ENCODE peak calls at places on chromosomes 3 and 15, in four cellular contexts. Y is neuronal stem cell, W is SK-N-SH, Z is MM.1S. G is an unnamed sample.
A peak's percentile ranks its signal among the peaks of the same experiment; 100 is the strongest.

GRCh38 chr3:52182203-52182602 is 15.8 kb upstream of the ALAS1 start:
- DNase-seq in Y (no peak), W (no peak), Z (no peak), G (no peak)

GRCh38 chr3:108757404-108757982 is at the start of gene RETNLB:
- DNase-seq in Y (no peak), W (no peak), Z (no peak), G (peak; percentile 84)

GRCh38 chr3:11898611-11899325 is 52.1 kb upstream of the TAMM41 start:
- DNase-seq in Y (no peak), W (no peak), Z (no peak), G (no peak)

GRCh38 chr3:139830817-139831216 is 104.2 kb upstream of the CLSTN2 start:
- DNase-seq in Y (peak; percentile 20), W (peak; percentile 76), Z (no peak), G (no peak)

GRCh38 chr3:127091376-127091775 is 101.6 kb upstream of the PRR23E start:
- DNase-seq in Y (no peak), W (no peak), Z (no peak), G (peak; percentile 68)

GRCh38 chr3:19885468-19885867 is 48.5 kb downstream of the EFHB start:
- DNase-seq in Y (peak; percentile 6), W (peak; percentile 26), Z (peak; percentile 43), G (no peak)

GRCh38 chr15:43541785-43542184 is 24.4 kb downstream of the MAP1A start:
- DNase-seq in Y (no peak), W (no peak), Z (no peak), G (no peak)

GRCh38 chr3:40810813-40811212 is 286.1 kb downstream of the ZNF621 start:
- DNase-seq in Y (no peak), W (no peak), Z (no peak), G (no peak)

GRCh38 chr15:66411190-66411589 is 24.5 kb downstream of the MAP2K1 start:
- DNase-seq in Y (no peak), W (no peak), Z (no peak), G (peak; percentile 73)

GRCh38 chr3:31532587-31533168 is at the start of gene STT3B:
- DNase-seq in Y (no peak), W (peak; percentile 79), Z (peak; percentile 81), G (peak; percentile 90)

GRCh38 chr15:49270541-49271421 is 100.7 kb downstream of the GALK2 start:
- DNase-seq in Y (peak; percentile 2), W (no peak), Z (no peak), G (no peak)

GRCh38 chr3:114519415-114519814 is 225.6 kb downstream of the TIGIT start:
- DNase-seq in Y (peak; percentile 47), W (peak; percentile 6), Z (no peak), G (no peak)

DNA sequence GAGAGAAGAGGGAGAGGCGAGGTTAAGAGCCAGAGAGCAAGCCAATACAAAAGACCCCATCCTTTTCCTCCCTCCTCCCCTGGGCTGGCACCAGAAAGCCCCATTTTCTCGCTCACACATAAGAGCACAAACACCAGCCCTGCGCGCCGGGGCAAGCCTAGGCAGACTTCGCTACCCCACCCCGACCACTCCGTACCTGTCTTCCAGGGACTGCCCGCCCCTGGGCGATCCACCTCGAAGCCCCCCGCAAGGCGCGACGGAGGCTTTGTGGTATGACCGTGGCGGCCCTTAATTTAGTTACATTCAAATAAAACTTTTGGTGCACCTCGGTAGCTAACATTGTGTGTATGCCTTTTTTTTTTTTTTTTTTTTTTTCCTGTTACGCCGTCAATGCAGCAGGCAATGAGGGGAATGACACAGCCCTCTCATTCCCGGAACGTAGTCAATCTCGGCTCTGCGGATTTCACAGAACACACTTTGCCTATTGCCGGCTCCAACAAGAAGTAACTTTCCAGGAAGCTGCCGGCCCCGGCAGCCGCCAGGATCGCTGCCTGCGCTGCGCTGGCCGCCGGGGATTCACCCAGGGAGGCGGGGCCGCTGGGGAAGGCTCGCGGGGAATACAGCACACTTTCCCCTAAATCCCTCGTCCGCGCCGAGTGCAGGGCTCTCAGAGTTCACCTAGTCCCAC is 7.7 kb downstream of the BCL6 start:
- DNase-seq in Y (no peak), W (peak; percentile 41), Z (no peak), G (peak; percentile 62)
- H3K9ac ChIP-seq in Y (no peak overlapping the region), W (peak overlapping the region; percentile 93), Z (peak overlapping the region; percentile 5), G (peak overlapping the region; percentile 99)

GRCh38 chr3:179036226-179036625 is 35.4 kb downstream of the ZMAT3 start:
- DNase-seq in Y (no peak), W (no peak), Z (no peak), G (no peak)

GRCh38 chr3:179035232-179035631 is 36.4 kb downstream of the ZMAT3 start:
- DNase-seq in Y (no peak), W (no peak), Z (no peak), G (no peak)

GRCh38 chr3:179037361-179037760 is 34.2 kb downstream of the ZMAT3 start:
- DNase-seq in Y (no peak), W (no peak), Z (no peak), G (peak; percentile 90)

GRCh38 chr3:179036626-179037300 is 34.8 kb downstream of the ZMAT3 start:
- DNase-seq in Y (no peak), W (no peak), Z (no peak), G (no peak)

GRCh38 chr3:179038216-179038898 is 33.3 kb downstream of the ZMAT3 start:
- DNase-seq in Y (no peak), W (no peak), Z (no peak), G (no peak)
- H2AFZ ChIP-seq in Y (no peak overlapping the region), W (no peak overlapping the region), Z (no peak overlapping the region), G (peak overlapping the region; percentile 74)

GRCh38 chr15:74489518-74490338 is 28.8 kb upstream of the UBL7 start:
- DNase-seq in Y (peak; percentile 57), W (peak; percentile 88), Z (peak; percentile 73), G (peak; percentile 87)
- H3K4me3 ChIP-seq in Y (no peak overlapping the region), W (no peak overlapping the region), Z (no peak overlapping the region), G (peak overlapping the region; percentile 54)

DNA sequence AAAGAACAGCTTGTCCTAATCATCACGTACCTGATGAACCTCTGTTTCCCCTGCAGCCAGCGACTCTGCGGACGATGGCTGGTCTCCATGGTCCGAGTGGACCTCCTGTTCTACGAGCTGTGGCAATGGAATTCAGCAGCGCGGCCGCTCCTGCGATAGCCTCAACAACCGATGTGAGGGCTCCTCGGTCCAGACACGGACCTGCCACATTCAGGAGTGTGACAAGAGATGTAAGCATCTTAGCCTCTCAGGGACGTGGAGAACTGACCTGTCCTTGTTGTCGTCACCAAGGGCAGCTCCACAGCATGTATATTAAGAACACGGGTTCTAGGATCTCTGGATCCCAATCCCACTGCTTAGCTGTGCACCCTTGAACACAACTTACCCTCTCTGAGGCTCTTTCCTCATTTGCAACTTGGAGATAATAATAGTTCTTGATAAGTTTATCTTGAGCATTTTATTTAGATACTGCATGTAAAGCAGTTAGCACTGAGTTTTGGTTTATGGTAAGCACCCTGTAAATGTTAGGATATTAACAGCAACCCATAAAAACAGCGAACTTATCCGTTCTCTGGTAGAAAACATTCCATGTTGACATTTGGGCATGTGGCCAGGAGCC is 6.5 kb downstream of the THBS1 start:
- DNase-seq in Y (no peak), W (no peak), Z (no peak), G (no peak)
- H3K9ac ChIP-seq in Y (no peak overlapping the region), W (no peak overlapping the region), Z (no peak overlapping the region), G (no peak overlapping the region)

GRCh38 chr3:112357888-112358287 is 24.9 kb downstream of the CD200 start:
- DNase-seq in Y (no peak), W (no peak), Z (no peak), G (no peak)
- H2AFZ ChIP-seq in Y (no peak overlapping the region), W (no peak overlapping the region), Z (no peak overlapping the region), G (no peak overlapping the region)

DNA sequence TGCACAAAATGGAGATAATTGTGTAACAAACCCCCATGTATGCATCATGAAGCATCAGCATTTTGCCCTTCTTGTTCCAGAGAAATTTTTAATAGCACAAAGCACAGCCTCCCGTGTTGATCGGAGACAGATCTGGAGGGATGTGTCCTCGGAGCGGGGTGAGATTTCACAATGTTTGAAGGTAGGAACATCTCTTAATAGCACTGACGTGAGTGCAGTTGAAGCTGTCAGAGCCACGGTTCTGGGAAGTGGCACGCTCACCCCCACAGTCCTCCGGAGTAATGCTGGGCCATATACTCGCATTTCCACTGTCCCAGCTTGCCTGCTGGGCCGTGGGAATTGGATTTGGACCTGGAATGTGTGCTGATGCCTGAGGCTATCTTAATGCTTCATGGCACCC is 24.1 kb downstream of the ARPP21 start:
- DNase-seq in Y (no peak), W (no peak), Z (no peak), G (peak; percentile 66)
- H3K4me3 ChIP-seq in Y (no peak overlapping the region), W (no peak overlapping the region), Z (no peak overlapping the region), G (no peak overlapping the region)

DNA sequence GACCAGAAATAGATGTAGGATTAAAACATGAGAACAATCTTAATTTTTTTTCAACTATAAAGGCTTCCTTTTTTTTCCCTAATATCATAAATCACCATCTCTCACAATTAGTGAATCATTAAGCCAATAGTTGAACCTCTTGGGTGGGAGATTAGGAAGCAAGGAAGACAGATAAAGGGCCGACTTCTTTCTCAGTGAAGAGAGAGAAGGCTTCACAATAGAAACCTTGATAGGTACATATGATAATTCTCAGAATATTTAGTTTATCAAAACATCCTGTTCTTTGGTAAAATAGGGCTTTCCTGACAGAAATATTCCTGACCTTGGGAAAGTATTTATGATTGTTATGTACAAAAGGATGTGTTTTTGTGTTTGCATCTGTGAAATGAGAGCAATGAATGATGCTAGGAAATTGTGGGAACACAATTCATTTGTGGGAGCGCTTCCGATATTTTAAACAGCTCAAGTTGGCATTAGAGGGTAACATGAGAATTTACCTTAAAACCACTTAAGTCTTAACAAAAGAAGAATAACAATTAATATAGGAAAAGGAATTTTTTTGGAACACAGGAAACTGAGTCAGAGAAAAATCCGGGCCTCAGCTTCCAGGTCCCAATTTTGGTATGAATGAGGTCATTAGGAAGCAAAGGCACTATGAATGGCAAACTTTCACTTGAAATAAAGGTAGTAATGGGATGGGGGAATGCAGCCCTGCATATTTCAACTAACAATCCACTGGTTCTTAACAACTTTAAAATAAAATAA is 263.2 kb upstream of the TGFBR2 start:
- DNase-seq in Y (no peak), W (no peak), Z (no peak), G (no peak)
- H3K9ac ChIP-seq in Y (no peak overlapping the region), W (peak overlapping the region; percentile 40), Z (no peak overlapping the region), G (no peak overlapping the region)

GRCh38 chr3:46627078-46627477 is 14.8 kb downstream of the FAM240A start:
- DNase-seq in Y (no peak), W (no peak), Z (no peak), G (no peak)

GRCh38 chr3:46632792-46633191 is 20.5 kb downstream of the FAM240A start:
- DNase-seq in Y (no peak), W (no peak), Z (no peak), G (no peak)

GRCh38 chr3:46628980-46629379 is 16.7 kb downstream of the FAM240A start:
- DNase-seq in Y (no peak), W (no peak), Z (no peak), G (no peak)

GRCh38 chr3:46626039-46626438 is 13.7 kb downstream of the FAM240A start:
- DNase-seq in Y (no peak), W (no peak), Z (no peak), G (no peak)

GRCh38 chr3:46629571-46630517 is 17.5 kb downstream of the FAM240A start:
- DNase-seq in Y (peak; percentile 63), W (peak; percentile 50), Z (peak; percentile 81), G (peak; percentile 81)
- H2AFZ ChIP-seq in Y (peak overlapping the region; percentile 85), W (no peak overlapping the region), Z (peak overlapping the region; percentile 86), G (peak overlapping the region; percentile 63)

GRCh38 chr3:129890125-129890524 is 3.4 kb downstream of the TMCC1 start:
- DNase-seq in Y (no peak), W (no peak), Z (peak; percentile 89), G (peak; percentile 67)
- H3K4me3 ChIP-seq in Y (no peak overlapping the region), W (no peak overlapping the region), Z (peak overlapping the region; percentile 97), G (no peak overlapping the region)

DNA sequence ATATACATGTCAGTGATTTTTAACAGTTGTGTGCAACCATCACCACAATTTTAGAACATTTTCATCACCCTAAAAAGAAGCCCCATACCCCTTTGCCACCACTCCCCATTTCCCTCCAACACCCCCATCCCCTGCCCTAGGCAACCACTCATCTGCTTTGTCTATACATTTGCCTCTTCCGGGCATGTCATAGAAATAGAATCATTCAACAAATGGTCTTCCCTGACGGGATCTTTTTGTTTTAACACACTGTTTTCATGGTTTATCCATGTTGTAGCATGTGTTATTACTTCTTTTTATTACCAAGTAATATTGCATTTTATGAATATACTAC is 4.0 kb downstream of the VILL start:
- DNase-seq in Y (no peak), W (no peak), Z (peak; percentile 25), G (no peak)
- H3K9ac ChIP-seq in Y (no peak overlapping the region), W (peak overlapping the region; percentile 77), Z (peak overlapping the region; percentile 75), G (peak overlapping the region; percentile 70)

G was measured in DND-41.